ENCODE peak calls at places on chromosomes 16 and 17, in eight cellular contexts. M is right atrium auricular region, P is transverse colon, G is endothelial cell, Q is tibial artery, R is neural crest cell, C is vagina, B is AG09309. D is an unnamed sample.

GRCh38 chr16:495127-495748 is 32.3 kb upstream of the CAPN15 start:
- DNase-seq in M (no peak), P (peak), G (peak), Q (no peak), R (no peak), C (no peak), B (no peak), D (no peak)

GRCh38 chr17:78689029-78689428 is 93.0 kb downstream of the CYTH1 start:
- DNase-seq in M (no peak), P (no peak), G (no peak), Q (no peak), R (no peak), C (no peak), B (no peak), D (no peak)

GRCh38 chr16:28212532-28212873 is 738 bp upstream of the XPO6 start:
- DNase-seq in M (no peak), P (no peak), G (peak), Q (no peak), R (no peak), C (no peak), B (no peak), D (no peak)

GRCh38 chr17:76497979-76498885 is 3.0 kb downstream of the RHBDF2 start:
- DNase-seq in M (peak), P (peak), G (peak), Q (peak), R (peak), C (no peak), B (peak), D (peak)

GRCh38 chr16:12576878-12577277 is 226.8 kb downstream of the CPPED1 start:
- DNase-seq in M (no peak), P (no peak), G (no peak), Q (no peak), R (no peak), C (no peak), B (no peak), D (no peak)

GRCh38 chr17:53058031-53058430 is 764.7 kb upstream of the KIF2B start:
- DNase-seq in M (no peak), P (no peak), G (no peak), Q (no peak), R (no peak), C (no peak), B (no peak), D (no peak)

GRCh38 chr16:30546115-30546514 is 11.5 kb upstream of the ZNF747 start:
- DNase-seq in M (no peak), P (no peak), G (no peak), Q (no peak), R (no peak), C (no peak), B (no peak), D (no peak)

GRCh38 chr17:82491533-82491932 is 28.0 kb upstream of the FOXK2 start:
- DNase-seq in M (no peak), P (no peak), G (no peak), Q (no peak), R (no peak), C (no peak), B (no peak), D (no peak)

GRCh38 chr16:10808218-10808617 is 10.4 kb downstream of the TVP23A start:
- DNase-seq in M (no peak), P (no peak), G (no peak), Q (no peak), R (no peak), C (no peak), B (no peak), D (no peak)

GRCh38 chr16:68973611-68974120 is 130.3 kb downstream of the TANGO6 start:
- DNase-seq in M (no peak), P (no peak), G (no peak), Q (no peak), R (no peak), C (no peak), B (no peak), D (no peak)

GRCh38 chr17:22454070-22454999 is 762.0 kb downstream of the KCNJ18 start:
- DNase-seq in M (peak), P (no peak), G (no peak), Q (no peak), R (no peak), C (no peak), B (no peak), D (peak)

GRCh38 chr16:48720266-48720665 is 110.3 kb upstream of the N4BP1 start:
- DNase-seq in M (no peak), P (no peak), G (peak), Q (no peak), R (peak), C (no peak), B (no peak), D (no peak)

GRCh38 chr17:46809110-46809571 is 9.4 kb downstream of the WNT3 start:
- DNase-seq in M (no peak), P (no peak), G (no peak), Q (no peak), R (no peak), C (no peak), B (no peak), D (no peak)

GRCh38 chr17:76834889-76835288 is 33.3 kb upstream of the MGAT5B start:
- DNase-seq in M (no peak), P (no peak), G (no peak), Q (no peak), R (no peak), C (no peak), B (no peak), D (no peak)

GRCh38 chr16:4947722-4948503 is 10.2 kb upstream of the SEC14L5 start:
- DNase-seq in M (no peak), P (no peak), G (no peak), Q (no peak), R (no peak), C (no peak), B (no peak), D (no peak)

GRCh38 chr16:50266337-50267091 is at the start of gene ADCY7:
- DNase-seq in M (peak), P (peak), G (no peak), Q (peak), R (no peak), C (no peak), B (peak), D (no peak)

GRCh38 chr17:38322156-38322779 is 21.5 kb downstream of the GPR179 start:
- DNase-seq in M (peak), P (peak), G (peak), Q (peak), R (peak), C (no peak), B (no peak), D (no peak)

GRCh38 chr16:72677662-72678447 is 370.1 kb downstream of the ZFHX3 start:
- DNase-seq in M (no peak), P (peak), G (no peak), Q (no peak), R (no peak), C (no peak), B (peak), D (no peak)

GRCh38 chr17:64171041-64171440 is 41.1 kb upstream of the ERN1 start:
- DNase-seq in M (no peak), P (no peak), G (no peak), Q (no peak), R (no peak), C (no peak), B (no peak), D (no peak)

GRCh38 chr17:45144199-45145034 is 3.9 kb upstream of the HEXIM1 start:
- DNase-seq in M (no peak), P (peak), G (no peak), Q (peak), R (no peak), C (no peak), B (no peak), D (no peak)

GRCh38 chr16:9042533-9042932 is 48.9 kb upstream of the HAPSTR1 start:
- DNase-seq in M (no peak), P (no peak), G (no peak), Q (no peak), R (no peak), C (no peak), B (no peak), D (no peak)

GRCh38 chr17:75558666-75559530 is 28.7 kb upstream of the MYO15B start:
- DNase-seq in M (no peak), P (no peak), G (no peak), Q (no peak), R (no peak), C (no peak), B (no peak), D (no peak)

GRCh38 chr17:41009301-41009760 is 403 bp upstream of the KRTAP3-1 start:
- DNase-seq in M (no peak), P (no peak), G (no peak), Q (no peak), R (no peak), C (no peak), B (no peak), D (no peak)

GRCh38 chr17:2854662-2855061 is 58.4 kb downstream of the RAP1GAP2 start:
- DNase-seq in M (no peak), P (peak), G (peak), Q (no peak), R (no peak), C (no peak), B (no peak), D (no peak)

GRCh38 chr17:39208136-39208535 is 8.1 kb downstream of the RPL19 start:
- DNase-seq in M (no peak), P (no peak), G (no peak), Q (no peak), R (no peak), C (no peak), B (no peak), D (no peak)

GRCh38 chr16:22816475-22816874 is 2.5 kb downstream of the HS3ST2 start:
- DNase-seq in M (no peak), P (no peak), G (no peak), Q (no peak), R (no peak), C (no peak), B (no peak), D (no peak)

GRCh38 chr16:22813223-22813945 is 578 bp upstream of the HS3ST2 start:
- DNase-seq in M (no peak), P (peak), G (peak), Q (peak), R (peak), C (no peak), B (no peak), D (no peak)

GRCh38 chr16:22815863-22816262 is 1.9 kb downstream of the HS3ST2 start:
- DNase-seq in M (no peak), P (no peak), G (no peak), Q (no peak), R (no peak), C (no peak), B (no peak), D (no peak)

GRCh38 chr16:22814330-22815105 is 556 bp downstream of the HS3ST2 start:
- DNase-seq in M (no peak), P (no peak), G (peak), Q (peak), R (no peak), C (no peak), B (no peak), D (no peak)

DNA sequence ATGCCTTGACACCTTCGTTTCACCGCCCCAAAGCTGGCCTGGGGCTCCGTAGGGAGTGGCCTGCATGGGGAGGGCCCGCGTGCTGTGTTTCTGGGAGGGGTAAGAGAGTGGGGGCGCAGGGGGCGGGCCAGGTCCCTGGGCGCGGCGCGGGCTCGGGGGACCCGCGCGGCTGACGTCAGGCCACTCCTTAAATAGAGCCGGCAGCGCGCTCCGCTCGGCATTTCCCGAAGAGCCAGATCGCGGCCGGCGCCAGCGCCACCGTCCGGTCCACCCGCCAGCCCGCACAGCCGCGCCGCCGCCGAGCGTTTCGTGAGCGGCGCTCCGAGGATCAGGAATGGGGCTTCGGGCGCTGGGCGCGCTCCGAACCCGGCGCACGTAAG is at the start of gene HS3ST2:
- DNase-seq in M (no peak), P (peak), G (peak), Q (peak), R (peak), C (no peak), B (no peak), D (no peak)
- TF ChIP-seq CTCF in M (no peak), P (no peak), G (no peak), Q (peak), R (peak), C (no peak), B (no peak), D (no peak)

DNA sequence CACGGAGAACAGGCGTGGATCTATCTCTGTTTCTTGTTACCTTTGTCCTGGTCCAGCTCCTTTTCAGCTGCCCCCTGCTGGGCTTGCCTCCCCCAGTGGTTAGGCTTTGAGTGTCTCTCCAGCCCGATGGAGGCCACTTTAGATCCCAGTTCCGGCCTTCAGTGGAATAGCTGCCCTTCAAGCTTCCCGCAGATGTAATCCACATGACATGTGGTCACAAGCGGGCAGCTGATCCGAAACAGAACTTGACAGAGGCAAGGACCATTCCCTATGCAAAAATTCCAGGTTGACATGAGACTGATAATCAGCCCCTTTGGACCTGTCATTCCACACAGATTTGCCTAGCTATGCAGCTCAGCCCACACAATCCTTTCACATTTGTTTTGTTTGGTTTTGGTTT is 40.6 kb upstream of the AQP8 start:
- DNase-seq in M (no peak), P (no peak), G (no peak), Q (no peak), R (no peak), C (no peak), B (no peak), D (no peak)
- TF ChIP-seq CTCF in M (no peak), P (no peak), G (no peak), Q (no peak), R (no peak), C (no peak), B (no peak), D (no peak)

GRCh38 chr17:7323731-7324437 is 5.3 kb downstream of the NEURL4 start:
- DNase-seq in M (no peak), P (peak), G (peak), Q (peak), R (peak), C (no peak), B (no peak), D (no peak)
- TF ChIP-seq CTCF in M (peak), P (peak), G (peak), Q (peak), R (peak), C (peak), B (peak), D (peak)

GRCh38 chr16:67561501-67561823 is 864 bp upstream of the CTCF start:
- DNase-seq in M (no peak), P (no peak), G (no peak), Q (no peak), R (no peak), C (no peak), B (no peak), D (no peak)
- TF ChIP-seq CTCF in M (no peak), P (no peak), G (no peak), Q (no peak), R (no peak), C (no peak), B (no peak), D (no peak)

GRCh38 chr16:81473561-81473960 is 29.0 kb downstream of the CMIP start:
- DNase-seq in M (no peak), P (no peak), G (no peak), Q (no peak), R (no peak), C (no peak), B (no peak), D (no peak)
- TF ChIP-seq CTCF in M (no peak), P (no peak), G (no peak), Q (no peak), R (no peak), C (no peak), B (no peak), D (no peak)

GRCh38 chr17:44076716-44077594 is 6.4 kb downstream of the G6PC3 start:
- DNase-seq in M (no peak), P (no peak), G (no peak), Q (no peak), R (no peak), C (no peak), B (no peak), D (no peak)

GRCh38 chr17:44075598-44076293 is 5.2 kb downstream of the G6PC3 start:
- DNase-seq in M (no peak), P (no peak), G (no peak), Q (no peak), R (no peak), C (no peak), B (no peak), D (no peak)

GRCh38 chr17:44078412-44078811 is 7.9 kb downstream of the G6PC3 start:
- DNase-seq in M (no peak), P (no peak), G (no peak), Q (no peak), R (no peak), C (no peak), B (no peak), D (no peak)

GRCh38 chr17:44079877-44080821 is 9.6 kb downstream of the G6PC3 start:
- DNase-seq in M (no peak), P (no peak), G (no peak), Q (no peak), R (no peak), C (peak), B (no peak), D (no peak)

GRCh38 chr17:44077595-44077909 is 7.0 kb downstream of the G6PC3 start:
- DNase-seq in M (no peak), P (no peak), G (no peak), Q (no peak), R (no peak), C (no peak), B (no peak), D (no peak)
- TF ChIP-seq CTCF in M (no peak), P (no peak), G (no peak), Q (no peak), R (no peak), C (no peak), B (no peak), D (no peak)

GRCh38 chr17:42623732-42624596 is 14.5 kb downstream of the TUBG1 start:
- DNase-seq in M (no peak), P (peak), G (no peak), Q (no peak), R (no peak), C (no peak), B (no peak), D (no peak)
- TF ChIP-seq CTCF in M (no peak), P (no peak), G (no peak), Q (no peak), R (no peak), C (no peak), B (no peak), D (no peak)

GRCh38 chr16:63461248-63461841 is 1425.1 kb upstream of the CDH8 start:
- DNase-seq in M (no peak), P (no peak), G (peak), Q (no peak), R (peak), C (no peak), B (peak), D (no peak)
- TF ChIP-seq CTCF in M (no peak), P (no peak), G (peak), Q (peak), R (peak), C (no peak), B (peak), D (peak)

GRCh38 chr16:79998143-79998542 is 397.6 kb upstream of the MAF start:
- DNase-seq in M (no peak), P (no peak), G (no peak), Q (no peak), R (no peak), C (no peak), B (no peak), D (no peak)

GRCh38 chr16:79994413-79994812 is 393.9 kb upstream of the MAF start:
- DNase-seq in M (no peak), P (no peak), G (no peak), Q (no peak), R (no peak), C (no peak), B (no peak), D (no peak)

GRCh38 chr16:79995315-79995714 is 394.8 kb upstream of the MAF start:
- DNase-seq in M (no peak), P (no peak), G (no peak), Q (no peak), R (no peak), C (no peak), B (no peak), D (no peak)

GRCh38 chr16:79993810-79994209 is 393.3 kb upstream of the MAF start:
- DNase-seq in M (no peak), P (peak), G (no peak), Q (no peak), R (no peak), C (no peak), B (no peak), D (no peak)

DNA sequence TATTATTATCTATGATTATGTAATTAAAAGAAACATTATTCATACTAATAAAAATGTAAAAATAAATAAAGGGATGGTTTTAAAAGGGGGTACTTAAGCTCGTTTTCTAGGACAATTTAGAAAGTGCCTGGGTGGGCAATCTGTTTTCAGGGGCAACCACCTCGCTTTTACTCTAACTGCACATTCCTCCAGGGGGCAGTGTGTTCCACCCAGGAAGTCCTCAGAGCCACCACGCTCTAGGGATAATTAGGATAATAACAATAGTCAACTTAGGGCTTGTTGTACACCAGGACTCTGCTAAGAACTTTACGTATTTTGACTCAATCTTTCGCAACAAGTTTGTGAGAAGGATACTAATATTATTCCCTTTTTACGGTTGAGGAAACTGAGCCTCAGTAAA is 396.7 kb upstream of the MAF start:
- DNase-seq in M (no peak), P (no peak), G (no peak), Q (no peak), R (peak), C (no peak), B (no peak), D (no peak)
- TF ChIP-seq CTCF in M (no peak), P (peak), G (peak), Q (no peak), R (peak), C (no peak), B (peak), D (peak)

GRCh38 chr17:8231701-8232100 is 16.2 kb downstream of the CTC1 start:
- DNase-seq in M (no peak), P (no peak), G (no peak), Q (no peak), R (no peak), C (no peak), B (no peak), D (no peak)

GRCh38 chr17:8234361-8235270 is 13.2 kb downstream of the CTC1 start:
- DNase-seq in M (no peak), P (no peak), G (no peak), Q (no peak), R (no peak), C (no peak), B (no peak), D (no peak)

GRCh38 chr17:8235676-8236075 is 12.2 kb downstream of the CTC1 start:
- DNase-seq in M (no peak), P (no peak), G (no peak), Q (no peak), R (no peak), C (no peak), B (no peak), D (no peak)

GRCh38 chr17:8237886-8238285 is 10.0 kb downstream of the CTC1 start:
- DNase-seq in M (no peak), P (no peak), G (no peak), Q (no peak), R (no peak), C (no peak), B (no peak), D (no peak)

GRCh38 chr17:8237175-8237574 is 10.7 kb downstream of the CTC1 start:
- DNase-seq in M (no peak), P (no peak), G (no peak), Q (no peak), R (no peak), C (no peak), B (no peak), D (no peak)
- TF ChIP-seq CTCF in M (no peak), P (no peak), G (no peak), Q (no peak), R (no peak), C (no peak), B (no peak), D (no peak)